ENCODE peak calls at places on chromosomes 5 and 9, in seven cellular contexts. Y is stimulated activated naive B cell treated with anti-CD40 and anti-IgM and Interleukin-4, amounts not matched to agents 10 μg/mL and 1 μg/mL and 100 μg/mL, for 72 hours; M is coronary artery; O is cardiac septum; I is SHP77; Q is anterior cingulate cortex; V is AG08396. D is an unnamed sample.

GRCh38 chr9:114282926-114283325 is 40.0 kb upstream of the ORM1 start:
- DNase-seq in Y (no peak), M (peak; percentile 50), O (peak; percentile 29), I (no peak), Q (no peak), V (peak; percentile 74), D (no peak)

GRCh38 chr9:101333923-101334702 is 50.7 kb downstream of the BAAT start:
- DNase-seq in Y (no peak), M (no peak), O (no peak), I (no peak), Q (no peak), V (peak; percentile 4), D (no peak)

GRCh38 chr9:557601-558201 is 283.8 kb upstream of the DMRT1 start:
- DNase-seq in Y (no peak), M (no peak), O (no peak), I (no peak), Q (no peak), V (no peak), D (no peak)

GRCh38 chr9:86947146-86948081 is at the start of gene GAS1:
- DNase-seq in Y (peak; percentile 43), M (peak; percentile 90), O (peak; percentile 89), I (peak; percentile 81), Q (peak; percentile 89), V (peak; percentile 87), D (peak; percentile 94)

GRCh38 chr5:10524376-10525123 is 39.3 kb upstream of the ANKRD33B start:
- DNase-seq in Y (no peak), M (no peak), O (no peak), I (peak; percentile 81), Q (peak; percentile 57), V (peak; percentile 63), D (peak; percentile 79)

GRCh38 chr9:21326526-21327139 is 8.6 kb downstream of the KLHL9 start:
- DNase-seq in Y (no peak), M (no peak), O (no peak), I (no peak), Q (no peak), V (peak; percentile 18), D (no peak)

GRCh38 chr5:36138900-36139683 is 12.6 kb downstream of the LMBRD2 start:
- DNase-seq in Y (no peak), M (no peak), O (no peak), I (no peak), Q (no peak), V (no peak), D (no peak)

GRCh38 chr5:16618138-16618897 is 1.5 kb upstream of the RETREG1 start:
- DNase-seq in Y (no peak), M (no peak), O (no peak), I (peak; percentile 62), Q (no peak), V (no peak), D (no peak)

GRCh38 chr5:175215906-175216305 is 228.1 kb downstream of the DRD1 start:
- DNase-seq in Y (no peak), M (no peak), O (no peak), I (no peak), Q (no peak), V (no peak), D (no peak)

GRCh38 chr5:180818275-180818674 is 15.7 kb upstream of the MGAT1 start:
- DNase-seq in Y (no peak), M (no peak), O (no peak), I (no peak), Q (no peak), V (no peak), D (no peak)

D was measured in smooth muscle cell of the brain vasculature.